ENCODE peak calls at places on chromosome 9, in ten cellular contexts. W is GM23338, Z is stomach, D is HCT116, B is GM12891, A is sigmoid colon, O is transverse colon, G is endothelial cell of umbilical vein, V is K562, H is spleen. K is an unnamed sample.

GRCh38 chr9:108062680-108063079 is 573.1 kb upstream of the KLF4 start:
- DNase-seq in D (no peak), H (no peak), Z (no peak), W (no peak), V (peak), O (no peak), B (no peak), G (no peak), A (no peak), K (no peak)

GRCh38 chr9:124251605-124252366 is 6.0 kb upstream of the NEK6 start:
- DNase-seq in B (no peak), W (no peak), G (peak), O (no peak), A (peak), Z (no peak), H (no peak), V (no peak), D (no peak), K (no peak)

GRCh38 chr9:124216474-124217176 is 41.1 kb upstream of the NEK6 start:
- DNase-seq in B (no peak), V (no peak), D (no peak), H (peak), G (no peak), O (peak), Z (peak), W (no peak), A (peak), K (no peak)

GRCh38 chr9:136494531-136495215 is 11.8 kb upstream of the SEC16A start:
- DNase-seq in A (no peak), G (no peak), D (no peak), O (no peak), V (no peak), H (no peak), B (no peak), W (no peak), Z (no peak), K (no peak)

GRCh38 chr9:114047717-114048116 is 30.4 kb downstream of the AMBP start:
- DNase-seq in Z (peak), H (no peak), V (no peak), A (peak), G (peak), O (no peak), W (peak), D (peak), B (no peak), K (no peak)

GRCh38 chr9:112174223-112174964 is 703 bp downstream of the SUSD1 start:
- DNase-seq in O (peak), B (peak), W (peak), V (peak), A (no peak), H (peak), Z (peak), G (peak), D (no peak), K (peak)

GRCh38 chr9:79020266-79020665 is 551.5 kb upstream of the TLE4 start:
- DNase-seq in B (no peak), G (no peak), D (no peak), O (no peak), Z (no peak), W (no peak), V (no peak), H (no peak), A (no peak), K (no peak)

GRCh38 chr9:127096208-127096607 is 26.2 kb downstream of the ANGPTL2 start:
- DNase-seq in W (no peak), G (no peak), V (no peak), O (no peak), Z (no peak), B (no peak), D (no peak), A (peak), H (no peak), K (no peak)

GRCh38 chr9:36818242-36818938 is 215.7 kb downstream of the PAX5 start:
- DNase-seq in B (no peak), W (peak), H (peak), O (no peak), V (no peak), Z (no peak), A (peak), G (no peak), D (no peak), K (no peak)

GRCh38 chr9:76521244-76521673 is 62.3 kb downstream of the GCNT1 start:
- DNase-seq in G (no peak), Z (no peak), D (no peak), B (no peak), H (no peak), V (no peak), O (no peak), W (no peak), A (no peak), K (peak)

GRCh38 chr9:120723547-120723946 is 9.3 kb upstream of the MEGF9 start:
- DNase-seq in B (no peak), O (no peak), W (no peak), Z (no peak), A (no peak), D (no peak), H (no peak), V (no peak), G (no peak), K (no peak)

GRCh38 chr9:114779352-114779845 is 26.4 kb downstream of the TNFSF15 start:
- DNase-seq in O (peak), W (no peak), D (peak), B (no peak), Z (peak), H (no peak), A (no peak), V (no peak), G (peak), K (peak)

GRCh38 chr9:36470891-36471290 is 70.8 kb upstream of the RNF38 start:
- DNase-seq in O (peak), V (no peak), A (peak), G (peak), H (peak), W (no peak), B (peak), D (no peak), Z (peak), K (peak)

GRCh38 chr9:113621309-113621791 is 157.8 kb downstream of the RGS3 start:
- DNase-seq in W (peak), O (peak), G (peak), A (peak), V (no peak), B (no peak), H (peak), D (no peak), Z (no peak), K (no peak)

GRCh38 chr9:69272212-69272611 is 52.8 kb upstream of the ENTREP1 start:
- DNase-seq in V (no peak), O (no peak), H (no peak), G (no peak), W (no peak), Z (no peak), A (no peak), D (no peak), B (no peak), K (no peak)

GRCh38 chr9:33166263-33167083 is 663 bp downstream of the B4GALT1 start:
- DNase-seq in V (peak), A (peak), G (peak), D (no peak), W (peak), O (peak), B (no peak), H (no peak), Z (peak), K (no peak)

GRCh38 chr9:35907732-35908483 is 1.4 kb upstream of the SPAAR start:
- DNase-seq in B (no peak), G (peak), Z (peak), V (no peak), O (peak), W (peak), D (peak), H (no peak), A (peak), K (peak)

GRCh38 chr9:95049761-95050160 is 267.7 kb downstream of the FANCC start:
- DNase-seq in G (no peak), H (no peak), V (peak), Z (no peak), D (no peak), A (no peak), B (no peak), W (no peak), O (no peak), K (no peak)

GRCh38 chr9:99431103-99431502 is 209.0 kb downstream of the SEC61B start:
- DNase-seq in V (no peak), D (no peak), H (no peak), O (no peak), G (peak), Z (no peak), B (no peak), A (no peak), W (no peak), K (no peak)

GRCh38 chr9:130183133-130183762 is 11.0 kb downstream of the NCS1 start:
- DNase-seq in B (no peak), H (no peak), W (peak), Z (no peak), V (no peak), A (no peak), O (no peak), D (no peak), G (no peak), K (no peak)

GRCh38 chr9:2809692-2810423 is 34.0 kb downstream of the PUM3 start:
- DNase-seq in O (no peak), Z (no peak), D (no peak), G (peak), B (no peak), H (no peak), W (peak), V (no peak), A (no peak), K (no peak)

GRCh38 chr9:126569036-126569435 is 44.7 kb upstream of the LMX1B start:
- DNase-seq in V (no peak), B (no peak), D (no peak), Z (no peak), H (no peak), W (no peak), G (peak), O (no peak), A (no peak), K (no peak)

GRCh38 chr9:78441396-78441795 is 144.5 kb downstream of the PSAT1 start:
- DNase-seq in W (no peak), H (no peak), D (no peak), Z (no peak), A (no peak), V (no peak), O (no peak), G (no peak), B (no peak), K (no peak)

GRCh38 chr9:128636024-128636390 is 20.6 kb downstream of the DYNC2I2 start:
- DNase-seq in H (no peak), G (no peak), V (no peak), A (no peak), B (no peak), D (no peak), O (peak), W (peak), Z (peak), K (peak)

GRCh38 chr9:81002242-81002641 is 687.1 kb downstream of the TLE1 start:
- DNase-seq in Z (no peak), O (no peak), G (no peak), A (no peak), W (no peak), H (no peak), D (peak), V (no peak), B (no peak), K (no peak)

GRCh38 chr9:22446950-22447606 is 454 bp downstream of the DMRTA1 start:
- DNase-seq in W (peak), G (peak), H (peak), Z (peak), V (no peak), B (peak), D (no peak), O (peak), A (peak), K (peak)

GRCh38 chr9:7150153-7150890 is 392.5 kb downstream of the KDM4C start:
- DNase-seq in Z (no peak), H (peak), G (no peak), W (no peak), D (no peak), B (no peak), A (no peak), O (peak), V (no peak), K (no peak)
- TF ChIP-seq POLR2AphosphoS5 in Z (no peak), H (no peak), G (no peak), W (no peak), D (no peak), B (no peak), A (no peak), O (no peak), V (no peak), K (no peak)

GRCh38 chr9:105978336-105978735 is 284.0 kb downstream of the TMEM38B start:
- DNase-seq in V (no peak), O (no peak), G (no peak), Z (no peak), D (no peak), B (no peak), A (no peak), H (no peak), W (no peak), K (no peak)
- TF ChIP-seq POLR2AphosphoS5 in V (no peak), O (no peak), G (no peak), Z (no peak), D (no peak), B (no peak), A (no peak), H (no peak), W (no peak), K (no peak)

GRCh38 chr9:85536076-85536475 is 205.7 kb downstream of the AGTPBP1 start:
- DNase-seq in O (no peak), B (no peak), G (peak), D (no peak), H (no peak), Z (no peak), A (no peak), W (no peak), V (no peak), K (no peak)
- TF ChIP-seq POLR2AphosphoS5 in O (no peak), B (no peak), G (no peak), D (no peak), H (no peak), Z (no peak), A (no peak), W (no peak), V (no peak), K (no peak)

GRCh38 chr9:118459832-118460425 is 755.7 kb downstream of the TLR4 start:
- DNase-seq in Z (no peak), D (no peak), V (no peak), H (no peak), B (no peak), G (no peak), A (peak), W (no peak), O (peak), K (no peak)
- TF ChIP-seq POLR2AphosphoS5 in Z (no peak), D (no peak), V (no peak), H (no peak), B (no peak), G (no peak), A (peak), W (no peak), O (peak), K (no peak)

DNA sequence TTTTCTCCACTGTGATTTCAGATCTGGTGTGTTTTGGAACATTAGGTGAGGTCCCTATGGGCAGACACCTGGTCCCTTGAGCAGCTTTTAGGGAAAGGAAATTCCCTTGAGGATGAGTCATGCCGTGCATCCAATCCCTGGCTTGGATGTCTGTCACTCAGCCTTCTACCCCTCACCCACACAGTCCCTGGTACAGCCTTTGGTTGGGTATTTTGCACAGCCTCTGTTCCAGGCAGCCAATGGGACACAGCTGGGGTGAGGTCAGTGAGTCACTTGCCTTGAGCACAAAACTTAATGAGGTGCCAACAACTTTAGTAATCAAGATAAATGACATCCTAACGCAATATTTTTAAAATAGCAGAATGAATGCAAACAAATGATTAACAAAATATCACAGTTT is 22.7 kb upstream of the SVEP1 start:
- DNase-seq in O (no peak), B (no peak), D (no peak), H (no peak), V (no peak), G (no peak), A (no peak), Z (no peak), W (no peak), K (no peak)
- TF ChIP-seq POLR2AphosphoS5 in O (no peak), B (no peak), D (no peak), H (no peak), V (no peak), G (no peak), A (no peak), Z (no peak), W (no peak), K (no peak)

DNA sequence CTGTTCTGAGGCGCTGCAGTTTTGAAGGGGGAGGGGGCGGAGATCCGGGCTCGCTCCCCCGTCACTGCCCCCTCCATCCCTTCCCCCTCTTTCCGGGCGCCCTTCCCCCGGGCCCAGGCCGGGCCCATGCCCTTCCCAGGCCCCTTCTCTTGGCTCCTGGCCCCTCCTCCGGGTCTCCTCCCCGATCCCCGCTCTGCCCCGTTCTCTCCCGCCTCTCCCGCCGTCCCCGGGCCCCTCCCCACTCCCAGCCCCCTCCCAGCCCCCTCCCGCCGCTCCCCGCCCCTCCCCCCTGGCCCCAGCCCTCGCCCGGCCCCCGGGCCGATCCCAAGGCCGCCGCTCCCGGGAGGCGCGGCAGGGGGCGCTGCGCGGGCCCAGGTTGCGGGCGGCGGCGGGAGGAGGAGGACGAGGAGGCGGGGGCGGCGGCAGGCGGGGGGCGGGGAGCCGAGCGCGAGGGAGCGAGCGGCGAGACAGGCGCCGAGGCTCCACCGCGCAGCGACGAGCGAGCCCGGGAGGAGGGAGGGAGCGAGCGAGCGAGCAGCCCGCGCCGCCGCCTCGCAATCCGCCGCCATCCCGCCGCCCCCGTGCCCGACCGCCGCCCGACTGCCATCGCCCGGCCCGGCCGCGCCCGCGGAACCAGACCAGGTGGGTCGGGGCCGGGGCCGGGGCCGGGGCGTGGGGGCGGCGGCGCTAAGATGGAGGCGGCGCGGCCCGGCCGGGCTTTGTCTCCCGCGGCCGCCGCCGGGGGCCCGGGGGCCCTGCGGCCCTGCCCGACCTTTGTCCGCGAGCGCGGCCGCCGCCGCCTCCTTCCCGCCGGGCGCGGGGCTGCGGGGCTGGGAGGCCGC is at the start of gene PRRC2B:
- DNase-seq in B (peak), D (peak), W (peak), Z (peak), H (peak), G (peak), V (peak), O (peak), A (peak), K (peak)
- TF ChIP-seq POLR2AphosphoS5 in B (peak), D (peak), W (peak), Z (peak), H (peak), G (peak), V (peak), O (peak), A (peak), K (no peak)

GRCh38 chr9:106860731-106861584 is 2.0 kb upstream of the ZNF462 start:
- DNase-seq in Z (no peak), B (no peak), A (peak), H (no peak), V (no peak), W (peak), G (peak), D (no peak), O (peak), K (peak)

GRCh38 chr9:106859957-106860715 is 2.8 kb upstream of the ZNF462 start:
- DNase-seq in H (no peak), A (peak), B (no peak), V (no peak), Z (no peak), G (peak), W (peak), O (peak), D (peak), K (peak)

GRCh38 chr9:106862115-106862945 is 636 bp upstream of the ZNF462 start:
- DNase-seq in B (no peak), D (no peak), O (peak), A (peak), G (peak), V (no peak), W (peak), Z (no peak), H (no peak), K (peak)

GRCh38 chr9:106862946-106863740 is at the start of gene ZNF462:
- DNase-seq in D (no peak), V (no peak), O (peak), B (no peak), A (peak), H (no peak), Z (no peak), G (peak), W (peak), K (peak)

GRCh38 chr9:106861585-106862114 is 1.3 kb upstream of the ZNF462 start:
- DNase-seq in B (no peak), H (no peak), G (peak), V (no peak), Z (no peak), O (no peak), D (no peak), A (no peak), W (no peak), K (no peak)
- TF ChIP-seq POLR2AphosphoS5 in B (no peak), H (no peak), G (no peak), V (no peak), Z (no peak), O (no peak), D (no peak), A (no peak), W (no peak), K (no peak)